ENCODE peak calls at places on chromosomes 3 and 15, in seven cellular contexts. W, V, C, L, H, G and X are unnamed samples.

GRCh38 chr3:176554791-176555330 is 642.4 kb downstream of the TBL1XR1 start:
- DNase-seq in W (no peak), V (no peak), C (no peak), L (no peak), H (no peak), G (no peak), X (no peak)

GRCh38 chr3:24780992-24781391 is 286.3 kb upstream of the THRB start:
- DNase-seq in W (no peak), V (no peak), C (no peak), L (no peak), H (no peak), G (no peak), X (no peak)

GRCh38 chr3:10740954-10741353 is 75.1 kb upstream of the SLC6A11 start:
- DNase-seq in W (no peak), V (no peak), C (no peak), L (no peak), H (no peak), G (no peak), X (no peak)

GRCh38 chr15:49423021-49423420 is at the start of gene FGF7:
- DNase-seq in W (peak; percentile 2), V (no peak), C (no peak), L (no peak), H (no peak), G (no peak), X (peak; percentile 20)

GRCh38 chr3:117238805-117239204 is 529.2 kb downstream of the TUSC7 start:
- DNase-seq in W (no peak), V (no peak), C (no peak), L (no peak), H (no peak), G (no peak), X (no peak)

GRCh38 chr3:120568198-120568523 is 28.0 kb upstream of the NDUFB4 start:
- DNase-seq in W (no peak), V (no peak), C (no peak), L (no peak), H (no peak), G (no peak), X (no peak)

GRCh38 chr15:91890614-91891013 is 37.1 kb downstream of the SLCO3A1 start:
- DNase-seq in W (no peak), V (peak; percentile 32), C (peak; percentile 13), L (no peak), H (no peak), G (no peak), X (no peak)

GRCh38 chr3:115475178-115476041 is 147.9 kb upstream of the GAP43 start:
- DNase-seq in W (no peak), V (no peak), C (no peak), L (no peak), H (no peak), G (no peak), X (no peak)

GRCh38 chr3:103818800-103819199 is 1384.0 kb downstream of the ZPLD1 start:
- DNase-seq in W (no peak), V (no peak), C (no peak), L (no peak), H (no peak), G (no peak), X (no peak)

GRCh38 chr3:136860541-136860940 is 1.5 kb upstream of the NCK1 start:
- DNase-seq in W (no peak), V (no peak), C (no peak), L (no peak), H (no peak), G (no peak), X (no peak)

GRCh38 chr15:80309769-80310384 is 57.9 kb upstream of the CTXND1 start:
- DNase-seq in W (peak; percentile 24), V (peak; percentile 4), C (no peak), L (peak; percentile 43), H (no peak), G (peak; percentile 37), X (peak; percentile 51)

GRCh38 chr15:38828031-38828532 is 263.5 kb upstream of the RASGRP1 start:
- DNase-seq in W (no peak), V (no peak), C (no peak), L (no peak), H (no peak), G (no peak), X (no peak)

GRCh38 chr3:100086401-100086800 is 27.9 kb downstream of the FILIP1L start:
- DNase-seq in W (no peak), V (no peak), C (no peak), L (no peak), H (no peak), G (no peak), X (no peak)

GRCh38 chr15:53498996-53499395 is 260.5 kb downstream of the WDR72 start:
- DNase-seq in W (no peak), V (no peak), C (no peak), L (no peak), H (no peak), G (no peak), X (no peak)

GRCh38 chr15:69754313-69754712 is 301.7 kb downstream of the RPLP1 start:
- DNase-seq in W (no peak), V (no peak), C (no peak), L (no peak), H (no peak), G (no peak), X (no peak)

GRCh38 chr3:24123596-24123995 is 178.5 kb downstream of the NR1D2 start:
- DNase-seq in W (no peak), V (no peak), C (no peak), L (no peak), H (no peak), G (no peak), X (no peak)

GRCh38 chr3:58249358-58250092 is 11.9 kb downstream of the ABHD6 start:
- DNase-seq in W (peak; percentile 78), V (no peak), C (no peak), L (no peak), H (no peak), G (no peak), X (no peak)

GRCh38 chr3:177862962-177863491 is 665.7 kb upstream of the TBL1XR1 start:
- DNase-seq in W (no peak), V (no peak), C (no peak), L (no peak), H (no peak), G (no peak), X (no peak)

GRCh38 chr3:177855021-177855420 is 657.7 kb upstream of the TBL1XR1 start:
- DNase-seq in W (no peak), V (no peak), C (no peak), L (no peak), H (no peak), G (no peak), X (no peak)

DNA sequence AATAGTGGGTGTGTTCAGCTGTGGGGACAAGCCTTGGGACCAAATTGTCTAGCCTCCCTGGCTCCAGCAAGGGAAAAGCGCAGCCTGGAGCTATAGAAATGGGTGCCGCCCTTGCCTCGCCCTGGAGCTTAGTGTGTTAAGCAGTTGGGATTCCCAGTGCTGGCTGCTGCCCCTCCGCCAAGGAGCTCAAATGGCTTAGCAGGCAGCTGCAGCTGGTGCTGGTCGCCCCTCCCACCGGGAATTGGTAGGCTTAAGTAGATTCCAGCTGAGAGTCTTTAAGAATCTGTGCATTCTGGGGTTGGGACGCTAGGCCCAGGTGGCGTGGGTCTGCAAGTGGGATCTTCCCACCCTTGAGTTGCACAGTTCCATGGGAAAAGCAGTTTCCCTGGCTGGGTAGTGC is 663.0 kb upstream of the TBL1XR1 start:
- DNase-seq in W (no peak), V (no peak), C (no peak), L (no peak), H (no peak), G (no peak), X (no peak)
- TF ChIP-seq JUND in W (no peak), V (no peak), C (no peak), L (no peak), H (no peak), G (no peak), X (no peak)

GRCh38 chr15:41256577-41257038 is 25.5 kb downstream of the CHP1 start:
- DNase-seq in W (peak; percentile 78), V (no peak), C (no peak), L (no peak), H (no peak), G (no peak), X (no peak)

GRCh38 chr15:41262571-41262970 is 31.5 kb downstream of the CHP1 start:
- DNase-seq in W (peak; percentile 38), V (no peak), C (no peak), L (no peak), H (no peak), G (no peak), X (no peak)

GRCh38 chr15:41256103-41256502 is 25.0 kb downstream of the CHP1 start:
- DNase-seq in W (no peak), V (no peak), C (no peak), L (no peak), H (no peak), G (no peak), X (no peak)

GRCh38 chr15:41258706-41259471 is 27.8 kb downstream of the CHP1 start:
- DNase-seq in W (peak; percentile 40), V (no peak), C (no peak), L (no peak), H (peak; percentile 31), G (no peak), X (peak; percentile 34)

GRCh38 chr15:41259546-41260189 is 28.6 kb downstream of the CHP1 start:
- DNase-seq in W (peak; percentile 96), V (no peak), C (no peak), L (no peak), H (no peak), G (no peak), X (no peak)
- TF ChIP-seq JUND in W (no peak), V (no peak), C (no peak), L (no peak), H (no peak), G (no peak), X (no peak)

DNA sequence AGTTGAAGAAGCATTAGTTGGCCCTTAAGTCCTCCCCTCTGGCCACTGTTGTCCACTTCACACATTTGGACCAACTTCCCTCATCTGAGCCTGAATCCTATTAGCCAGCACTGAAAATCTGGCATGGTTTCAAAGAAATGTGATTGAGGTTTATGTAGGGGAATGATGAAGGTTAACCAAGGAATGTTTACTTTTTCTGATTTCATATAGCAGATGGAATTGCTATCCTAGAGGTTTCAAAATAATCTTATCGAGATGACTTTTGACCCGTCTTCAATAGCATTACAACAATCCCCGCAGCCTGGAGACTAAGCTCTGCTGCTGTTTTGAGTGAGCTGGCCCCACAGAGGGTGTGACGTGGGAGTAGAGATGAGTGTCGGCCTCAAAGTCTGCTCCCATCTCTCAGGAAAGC is 200.8 kb upstream of the IL12A start:
- DNase-seq in W (peak; percentile 64), V (no peak), C (no peak), L (no peak), H (no peak), G (no peak), X (no peak)
- TF ChIP-seq JUND in W (no peak), V (no peak), C (no peak), L (no peak), H (no peak), G (no peak), X (no peak)

GRCh38 chr3:16265455-16265786 is 409 bp downstream of the OXNAD1 start:
- DNase-seq in W (no peak), V (no peak), C (no peak), L (no peak), H (no peak), G (no peak), X (no peak)

GRCh38 chr3:16272588-16272987 is 7.6 kb downstream of the OXNAD1 start:
- DNase-seq in W (no peak), V (no peak), C (no peak), L (no peak), H (no peak), G (no peak), X (no peak)

GRCh38 chr3:16266714-16267113 is 1.7 kb downstream of the OXNAD1 start:
- DNase-seq in W (no peak), V (no peak), C (no peak), L (no peak), H (no peak), G (no peak), X (no peak)

GRCh38 chr3:16264708-16265454 is at the start of the genes DPH3 and OXNAD1:
- DNase-seq in W (peak; percentile 98), V (peak; percentile 99), C (peak; percentile 100), L (peak; percentile 93), H (peak; percentile 95), G (peak; percentile 98), X (peak; percentile 100)

GRCh38 chr3:16270855-16271254 is 5.8 kb downstream of the OXNAD1 start:
- DNase-seq in W (no peak), V (no peak), C (no peak), L (no peak), H (no peak), G (no peak), X (no peak)
- TF ChIP-seq JUND in W (no peak), V (no peak), C (no peak), L (no peak), H (no peak), G (no peak), X (no peak)